ENCODE peak calls at places on chromosome 2, in ten cellular contexts. One of them, this sample, is unnamed.

GRCh38 chr2:239774933-239775622 is 250.1 kb downstream of the NDUFA10 start:
- DNase-seq in brain microvascular endothelial cell: no peak
- DNase-seq in BJ: no peak
- DNase-seq in colonic mucosa: no peak
- DNase-seq in iPS DF 6.9: no peak
- DNase-seq in PC-3: no peak
- DNase-seq in heart left ventricle: no peak
- DNase-seq in AG04450: no peak
- DNase-seq in AG09309: no peak
- DNase-seq in pancreas: peak; percentile 10
- DNase-seq in this sample: no peak

GRCh38 chr2:196165016-196165415 is 6.4 kb downstream of the STK17B start:
- DNase-seq in brain microvascular endothelial cell: no peak
- DNase-seq in BJ: no peak
- DNase-seq in colonic mucosa: no peak
- DNase-seq in iPS DF 6.9: no peak
- DNase-seq in PC-3: no peak
- DNase-seq in heart left ventricle: no peak
- DNase-seq in AG04450: no peak
- DNase-seq in AG09309: no peak
- DNase-seq in pancreas: no peak
- DNase-seq in this sample: no peak

GRCh38 chr2:164739966-164740365 is 101.7 kb downstream of the COBLL1 start:
- DNase-seq in brain microvascular endothelial cell: peak; percentile 38
- DNase-seq in BJ: peak; percentile 37
- DNase-seq in colonic mucosa: no peak
- DNase-seq in iPS DF 6.9: no peak
- DNase-seq in PC-3: peak; percentile 67
- DNase-seq in heart left ventricle: no peak
- DNase-seq in AG04450: no peak
- DNase-seq in AG09309: peak; percentile 25
- DNase-seq in pancreas: no peak
- DNase-seq in this sample: peak; percentile 63

GRCh38 chr2:205364261-205364660 is 318.0 kb upstream of the NRP2 start:
- DNase-seq in brain microvascular endothelial cell: no peak
- DNase-seq in BJ: no peak
- DNase-seq in colonic mucosa: no peak
- DNase-seq in iPS DF 6.9: no peak
- DNase-seq in PC-3: no peak
- DNase-seq in heart left ventricle: no peak
- DNase-seq in AG04450: no peak
- DNase-seq in AG09309: no peak
- DNase-seq in pancreas: no peak
- DNase-seq in this sample: no peak

GRCh38 chr2:130814931-130815680 is 21.6 kb upstream of the ARHGEF4 start:
- DNase-seq in brain microvascular endothelial cell: no peak
- DNase-seq in BJ: no peak
- DNase-seq in colonic mucosa: no peak
- DNase-seq in iPS DF 6.9: no peak
- DNase-seq in PC-3: no peak
- DNase-seq in heart left ventricle: no peak
- DNase-seq in AG04450: no peak
- DNase-seq in AG09309: no peak
- DNase-seq in pancreas: no peak
- DNase-seq in this sample: no peak

GRCh38 chr2:218960196-218961165 is 1.0 kb downstream of the CDK5R2 start:
- DNase-seq in brain microvascular endothelial cell: no peak
- DNase-seq in BJ: no peak
- DNase-seq in colonic mucosa: no peak
- DNase-seq in iPS DF 6.9: no peak
- DNase-seq in PC-3: no peak
- DNase-seq in heart left ventricle: no peak
- DNase-seq in AG04450: no peak
- DNase-seq in AG09309: no peak
- DNase-seq in pancreas: no peak
- DNase-seq in this sample: no peak

GRCh38 chr2:207692206-207693065 is 19.0 kb upstream of the CCNYL1 start:
- DNase-seq in brain microvascular endothelial cell: peak; percentile 25
- DNase-seq in BJ: no peak
- DNase-seq in colonic mucosa: peak; percentile 57
- DNase-seq in iPS DF 6.9: no peak
- DNase-seq in PC-3: peak; percentile 46
- DNase-seq in heart left ventricle: peak; percentile 42
- DNase-seq in AG04450: no peak
- DNase-seq in AG09309: no peak
- DNase-seq in pancreas: peak; percentile 61
- DNase-seq in this sample: no peak

GRCh38 chr2:237445611-237446332 is 31.8 kb upstream of the COL6A3 start:
- DNase-seq in brain microvascular endothelial cell: no peak
- DNase-seq in BJ: no peak
- DNase-seq in colonic mucosa: no peak
- DNase-seq in iPS DF 6.9: no peak
- DNase-seq in PC-3: no peak
- DNase-seq in heart left ventricle: no peak
- DNase-seq in AG04450: no peak
- DNase-seq in AG09309: no peak
- DNase-seq in pancreas: no peak
- DNase-seq in this sample: no peak

GRCh38 chr2:219495531-219496122 is 3.1 kb upstream of the GMPPA start:
- DNase-seq in brain microvascular endothelial cell: peak; percentile 62
- DNase-seq in BJ: no peak
- DNase-seq in colonic mucosa: peak; percentile 65
- DNase-seq in iPS DF 6.9: no peak
- DNase-seq in PC-3: peak; percentile 59
- DNase-seq in heart left ventricle: peak; percentile 66
- DNase-seq in AG04450: peak; percentile 47
- DNase-seq in AG09309: peak; percentile 32
- DNase-seq in pancreas: peak; percentile 72
- DNase-seq in this sample: no peak

GRCh38 chr2:190765386-190766173 is 115.0 kb upstream of the GLS start:
- DNase-seq in brain microvascular endothelial cell: peak; percentile 74
- DNase-seq in BJ: no peak
- DNase-seq in colonic mucosa: no peak
- DNase-seq in iPS DF 6.9: no peak
- DNase-seq in PC-3: peak; percentile 82
- DNase-seq in heart left ventricle: no peak
- DNase-seq in AG04450: peak; percentile 29
- DNase-seq in AG09309: peak; percentile 76
- DNase-seq in pancreas: no peak
- DNase-seq in this sample: peak; percentile 89

GRCh38 chr2:75342504-75343175 is 143.3 kb upstream of the TACR1 start:
- DNase-seq in brain microvascular endothelial cell: no peak
- DNase-seq in BJ: no peak
- DNase-seq in colonic mucosa: no peak
- DNase-seq in iPS DF 6.9: no peak
- DNase-seq in PC-3: no peak
- DNase-seq in heart left ventricle: no peak
- DNase-seq in AG04450: no peak
- DNase-seq in AG09309: no peak
- DNase-seq in pancreas: no peak
- DNase-seq in this sample: no peak
- H3K4me3 ChIP-seq in brain microvascular endothelial cell: no peak overlapping the region
- H3K4me3 ChIP-seq in BJ: no peak overlapping the region
- H3K4me3 ChIP-seq in colonic mucosa: no peak overlapping the region
- H3K4me3 ChIP-seq in iPS DF 6.9: no peak overlapping the region
- H3K4me3 ChIP-seq in PC-3: no peak overlapping the region
- H3K4me3 ChIP-seq in heart left ventricle: no peak overlapping the region
- H3K4me3 ChIP-seq in AG04450: no peak overlapping the region
- H3K4me3 ChIP-seq in AG09309: no peak overlapping the region
- H3K4me3 ChIP-seq in pancreas: no peak overlapping the region
- H3K4me3 ChIP-seq in this sample: no peak overlapping the region

GRCh38 chr2:73107211-73107926 is 5.4 kb downstream of the RAB11FIP5 start:
- DNase-seq in brain microvascular endothelial cell: no peak
- DNase-seq in BJ: no peak
- DNase-seq in colonic mucosa: no peak
- DNase-seq in iPS DF 6.9: no peak
- DNase-seq in PC-3: no peak
- DNase-seq in heart left ventricle: peak; percentile 49
- DNase-seq in AG04450: no peak
- DNase-seq in AG09309: no peak
- DNase-seq in pancreas: no peak
- DNase-seq in this sample: no peak
- H3K4me3 ChIP-seq in brain microvascular endothelial cell: no peak overlapping the region
- H3K4me3 ChIP-seq in BJ: no peak overlapping the region
- H3K4me3 ChIP-seq in colonic mucosa: no peak overlapping the region
- H3K4me3 ChIP-seq in iPS DF 6.9: no peak overlapping the region
- H3K4me3 ChIP-seq in PC-3: no peak overlapping the region
- H3K4me3 ChIP-seq in heart left ventricle: no peak overlapping the region
- H3K4me3 ChIP-seq in AG04450: no peak overlapping the region
- H3K4me3 ChIP-seq in AG09309: no peak overlapping the region
- H3K4me3 ChIP-seq in pancreas: no peak overlapping the region
- H3K4me3 ChIP-seq in this sample: no peak overlapping the region

GRCh38 chr2:229586012-229586411 is 128.3 kb downstream of the DNER start:
- DNase-seq in brain microvascular endothelial cell: no peak
- DNase-seq in BJ: no peak
- DNase-seq in colonic mucosa: no peak
- DNase-seq in iPS DF 6.9: no peak
- DNase-seq in PC-3: peak; percentile 89
- DNase-seq in heart left ventricle: no peak
- DNase-seq in AG04450: no peak
- DNase-seq in AG09309: no peak
- DNase-seq in pancreas: no peak
- DNase-seq in this sample: no peak

GRCh38 chr2:229582151-229582550 is 132.2 kb downstream of the DNER start:
- DNase-seq in brain microvascular endothelial cell: no peak
- DNase-seq in BJ: no peak
- DNase-seq in colonic mucosa: no peak
- DNase-seq in iPS DF 6.9: no peak
- DNase-seq in PC-3: no peak
- DNase-seq in heart left ventricle: no peak
- DNase-seq in AG04450: no peak
- DNase-seq in AG09309: no peak
- DNase-seq in pancreas: no peak
- DNase-seq in this sample: no peak

GRCh38 chr2:229591611-229592010 is 122.7 kb downstream of the DNER start:
- DNase-seq in brain microvascular endothelial cell: no peak
- DNase-seq in BJ: no peak
- DNase-seq in colonic mucosa: no peak
- DNase-seq in iPS DF 6.9: no peak
- DNase-seq in PC-3: no peak
- DNase-seq in heart left ventricle: no peak
- DNase-seq in AG04450: no peak
- DNase-seq in AG09309: no peak
- DNase-seq in pancreas: no peak
- DNase-seq in this sample: no peak

DNA sequence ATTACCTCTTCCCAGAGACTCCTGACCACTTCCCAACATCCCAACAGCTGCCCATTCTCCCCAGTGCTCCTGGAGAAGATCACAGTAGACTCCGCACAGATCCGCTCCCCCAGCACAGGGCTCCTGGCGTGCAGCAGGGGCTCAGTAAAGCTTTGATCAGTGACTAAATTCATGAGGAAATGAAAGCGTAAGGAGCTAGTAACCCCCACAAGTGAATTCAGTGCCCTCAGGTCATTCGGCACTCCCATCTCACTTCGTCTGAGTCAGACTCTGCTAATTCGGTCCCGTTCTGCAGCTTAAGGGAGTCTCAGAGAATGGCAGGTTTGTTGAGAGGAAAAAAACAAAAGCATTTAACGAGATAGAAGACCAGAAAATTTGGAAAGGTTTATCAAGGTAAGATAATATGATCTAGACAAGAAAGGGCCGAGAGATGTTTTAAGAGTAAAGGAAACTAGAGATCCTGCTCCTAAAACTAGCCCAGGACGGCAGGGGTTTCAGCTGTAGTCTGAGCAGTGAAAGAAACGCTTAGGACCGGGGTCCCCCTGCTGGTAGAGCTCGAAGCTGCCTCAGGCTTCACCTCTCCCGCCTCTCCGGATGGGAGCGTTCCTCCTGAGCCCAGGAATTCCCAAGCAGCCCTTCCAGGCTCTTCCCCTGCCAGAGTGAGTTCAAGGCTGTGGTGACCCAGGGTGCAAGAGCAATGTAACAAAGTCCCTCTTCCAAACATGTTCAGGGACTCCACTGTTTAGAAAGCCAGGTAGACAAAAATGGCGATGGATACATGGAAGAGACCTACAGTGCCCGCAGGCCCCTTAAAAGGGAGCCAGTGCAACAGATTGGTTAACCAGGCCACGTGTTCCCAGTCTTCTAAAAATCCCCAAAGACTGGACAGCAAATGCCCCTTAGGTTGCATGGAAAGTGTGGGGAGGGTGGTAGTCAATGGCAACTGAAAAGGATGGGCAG is 127.3 kb downstream of the DNER start:
- DNase-seq in brain microvascular endothelial cell: peak; percentile 81
- DNase-seq in BJ: peak; percentile 10
- DNase-seq in colonic mucosa: peak; percentile 72
- DNase-seq in iPS DF 6.9: peak; percentile 67
- DNase-seq in PC-3: peak; percentile 93
- DNase-seq in heart left ventricle: peak; percentile 73
- DNase-seq in AG04450: peak; percentile 24
- DNase-seq in AG09309: peak; percentile 46
- DNase-seq in pancreas: peak; percentile 82
- DNase-seq in this sample: peak; percentile 39
- H3K4me3 ChIP-seq in brain microvascular endothelial cell: peak overlapping the region; percentile 34
- H3K4me3 ChIP-seq in BJ: no peak overlapping the region
- H3K4me3 ChIP-seq in colonic mucosa: no peak overlapping the region
- H3K4me3 ChIP-seq in iPS DF 6.9: no peak overlapping the region
- H3K4me3 ChIP-seq in PC-3: peak overlapping the region; percentile 55
- H3K4me3 ChIP-seq in heart left ventricle: peak overlapping the region; percentile 48
- H3K4me3 ChIP-seq in AG04450: no peak overlapping the region
- H3K4me3 ChIP-seq in AG09309: peak overlapping the region; percentile 7
- H3K4me3 ChIP-seq in pancreas: peak overlapping the region; percentile 17
- H3K4me3 ChIP-seq in this sample: peak overlapping the region; percentile 30

GRCh38 chr2:36695746-36696415 is 626 bp upstream of the VIT start:
- DNase-seq in brain microvascular endothelial cell: peak; percentile 34
- DNase-seq in BJ: peak; percentile 37
- DNase-seq in colonic mucosa: no peak
- DNase-seq in iPS DF 6.9: no peak
- DNase-seq in PC-3: peak; percentile 57
- DNase-seq in heart left ventricle: no peak
- DNase-seq in AG04450: no peak
- DNase-seq in AG09309: no peak
- DNase-seq in pancreas: no peak
- DNase-seq in this sample: no peak

GRCh38 chr2:36693825-36694224 is 2.7 kb upstream of the VIT start:
- DNase-seq in brain microvascular endothelial cell: no peak
- DNase-seq in BJ: no peak
- DNase-seq in colonic mucosa: no peak
- DNase-seq in iPS DF 6.9: no peak
- DNase-seq in PC-3: no peak
- DNase-seq in heart left ventricle: no peak
- DNase-seq in AG04450: no peak
- DNase-seq in AG09309: no peak
- DNase-seq in pancreas: no peak
- DNase-seq in this sample: no peak

GRCh38 chr2:36697424-36698066 is 1.0 kb downstream of the VIT start:
- DNase-seq in brain microvascular endothelial cell: no peak
- DNase-seq in BJ: no peak
- DNase-seq in colonic mucosa: no peak
- DNase-seq in iPS DF 6.9: no peak
- DNase-seq in PC-3: no peak
- DNase-seq in heart left ventricle: no peak
- DNase-seq in AG04450: no peak
- DNase-seq in AG09309: no peak
- DNase-seq in pancreas: no peak
- DNase-seq in this sample: no peak

GRCh38 chr2:36698978-36699377 is 2.5 kb downstream of the VIT start:
- DNase-seq in brain microvascular endothelial cell: no peak
- DNase-seq in BJ: no peak
- DNase-seq in colonic mucosa: no peak
- DNase-seq in iPS DF 6.9: no peak
- DNase-seq in PC-3: no peak
- DNase-seq in heart left ventricle: no peak
- DNase-seq in AG04450: no peak
- DNase-seq in AG09309: no peak
- DNase-seq in pancreas: no peak
- DNase-seq in this sample: no peak

GRCh38 chr2:36696533-36696932 is at the start of gene VIT:
- DNase-seq in brain microvascular endothelial cell: no peak
- DNase-seq in BJ: no peak
- DNase-seq in colonic mucosa: no peak
- DNase-seq in iPS DF 6.9: no peak
- DNase-seq in PC-3: no peak
- DNase-seq in heart left ventricle: no peak
- DNase-seq in AG04450: no peak
- DNase-seq in AG09309: no peak
- DNase-seq in pancreas: no peak
- DNase-seq in this sample: no peak
- H3K4me3 ChIP-seq in brain microvascular endothelial cell: no peak within 1 kb of the TSS
- H3K4me3 ChIP-seq in BJ: peak within 1 kb of the TSS; percentile 34
- H3K4me3 ChIP-seq in colonic mucosa: no peak within 1 kb of the TSS
- H3K4me3 ChIP-seq in iPS DF 6.9: no peak within 1 kb of the TSS
- H3K4me3 ChIP-seq in PC-3: no peak within 1 kb of the TSS
- H3K4me3 ChIP-seq in heart left ventricle: peak within 1 kb of the TSS; percentile 47
- H3K4me3 ChIP-seq in AG04450: no peak within 1 kb of the TSS
- H3K4me3 ChIP-seq in AG09309: peak within 1 kb of the TSS; percentile 20
- H3K4me3 ChIP-seq in pancreas: no peak within 1 kb of the TSS
- H3K4me3 ChIP-seq in this sample: no peak within 1 kb of the TSS